ENCODE peak calls at places on chromosomes 11 and 22, in eight cellular contexts. One of them, this sample, is unnamed.

GRCh38 chr11:76785513-76785912 is 2.4 kb downstream of the TSKU start:
- DNase-seq in neuronal stem cell: no peak
- DNase-seq in HT1080: no peak
- DNase-seq in astrocyte: no peak
- DNase-seq in activated naive CD4-positive, alpha-beta T cell treated with anti-CD3 and anti-CD28 coated beads for 36 hours: no peak
- DNase-seq in SJSA1: no peak
- DNase-seq in BJ: no peak
- DNase-seq in stimulated activated CD4-positive, alpha-beta T cell treated with anti-CD3 and anti-CD28 coated beads, Interleukin-15, amount 100 ng/mL, for 1 hour: no peak
- DNase-seq in this sample: no peak

GRCh38 chr11:78922886-78923625 is 348.4 kb upstream of the NARS2 start:
- DNase-seq in HT1080: no peak
- DNase-seq in astrocyte: no peak
- DNase-seq in SJSA1: no peak
- DNase-seq in activated naive CD4-positive, alpha-beta T cell treated with anti-CD3 and anti-CD28 coated beads for 36 hours: no peak
- DNase-seq in stimulated activated CD4-positive, alpha-beta T cell treated with anti-CD3 and anti-CD28 coated beads, Interleukin-15, amount 100 ng/mL, for 1 hour: no peak
- DNase-seq in neuronal stem cell: no peak
- DNase-seq in BJ: no peak
- DNase-seq in this sample: peak

GRCh38 chr11:86800076-86800955 is at the start of gene PRSS23:
- DNase-seq in stimulated activated CD4-positive, alpha-beta T cell treated with anti-CD3 and anti-CD28 coated beads, Interleukin-15, amount 100 ng/mL, for 1 hour: no peak
- DNase-seq in astrocyte: peak
- DNase-seq in neuronal stem cell: peak
- DNase-seq in HT1080: peak
- DNase-seq in BJ: no peak
- DNase-seq in activated naive CD4-positive, alpha-beta T cell treated with anti-CD3 and anti-CD28 coated beads for 36 hours: peak
- DNase-seq in SJSA1: peak
- DNase-seq in this sample: peak

GRCh38 chr22:37021710-37022482 is 2.4 kb downstream of the MPST start:
- DNase-seq in HT1080: no peak
- DNase-seq in SJSA1: peak
- DNase-seq in astrocyte: no peak
- DNase-seq in stimulated activated CD4-positive, alpha-beta T cell treated with anti-CD3 and anti-CD28 coated beads, Interleukin-15, amount 100 ng/mL, for 1 hour: no peak
- DNase-seq in neuronal stem cell: peak
- DNase-seq in BJ: no peak
- DNase-seq in activated naive CD4-positive, alpha-beta T cell treated with anti-CD3 and anti-CD28 coated beads for 36 hours: peak
- DNase-seq in this sample: no peak

GRCh38 chr11:127247261-127247660 is 246.7 kb upstream of the KIRREL3 start:
- DNase-seq in SJSA1: no peak
- DNase-seq in astrocyte: no peak
- DNase-seq in activated naive CD4-positive, alpha-beta T cell treated with anti-CD3 and anti-CD28 coated beads for 36 hours: no peak
- DNase-seq in BJ: no peak
- DNase-seq in HT1080: peak
- DNase-seq in neuronal stem cell: no peak
- DNase-seq in stimulated activated CD4-positive, alpha-beta T cell treated with anti-CD3 and anti-CD28 coated beads, Interleukin-15, amount 100 ng/mL, for 1 hour: no peak
- DNase-seq in this sample: peak

GRCh38 chr11:123362941-123363340 is 67.1 kb upstream of the GRAMD1B start:
- DNase-seq in SJSA1: no peak
- DNase-seq in neuronal stem cell: no peak
- DNase-seq in HT1080: no peak
- DNase-seq in astrocyte: no peak
- DNase-seq in stimulated activated CD4-positive, alpha-beta T cell treated with anti-CD3 and anti-CD28 coated beads, Interleukin-15, amount 100 ng/mL, for 1 hour: no peak
- DNase-seq in BJ: no peak
- DNase-seq in activated naive CD4-positive, alpha-beta T cell treated with anti-CD3 and anti-CD28 coated beads for 36 hours: no peak
- DNase-seq in this sample: no peak

GRCh38 chr11:106276859-106277436 is 199.5 kb downstream of the AASDHPPT start:
- DNase-seq in HT1080: peak
- DNase-seq in SJSA1: no peak
- DNase-seq in activated naive CD4-positive, alpha-beta T cell treated with anti-CD3 and anti-CD28 coated beads for 36 hours: no peak
- DNase-seq in BJ: no peak
- DNase-seq in neuronal stem cell: peak
- DNase-seq in astrocyte: peak
- DNase-seq in stimulated activated CD4-positive, alpha-beta T cell treated with anti-CD3 and anti-CD28 coated beads, Interleukin-15, amount 100 ng/mL, for 1 hour: no peak
- DNase-seq in this sample: no peak

GRCh38 chr11:116605543-116605942 is 167.2 kb downstream of the BUD13 start:
- DNase-seq in stimulated activated CD4-positive, alpha-beta T cell treated with anti-CD3 and anti-CD28 coated beads, Interleukin-15, amount 100 ng/mL, for 1 hour: no peak
- DNase-seq in neuronal stem cell: peak
- DNase-seq in BJ: no peak
- DNase-seq in SJSA1: peak
- DNase-seq in HT1080: peak
- DNase-seq in astrocyte: peak
- DNase-seq in activated naive CD4-positive, alpha-beta T cell treated with anti-CD3 and anti-CD28 coated beads for 36 hours: peak
- DNase-seq in this sample: no peak

GRCh38 chr11:2899080-2899783 is 13.7 kb upstream of the CDKN1C start:
- DNase-seq in SJSA1: no peak
- DNase-seq in stimulated activated CD4-positive, alpha-beta T cell treated with anti-CD3 and anti-CD28 coated beads, Interleukin-15, amount 100 ng/mL, for 1 hour: no peak
- DNase-seq in BJ: no peak
- DNase-seq in astrocyte: no peak
- DNase-seq in HT1080: peak
- DNase-seq in neuronal stem cell: no peak
- DNase-seq in activated naive CD4-positive, alpha-beta T cell treated with anti-CD3 and anti-CD28 coated beads for 36 hours: no peak
- DNase-seq in this sample: no peak

GRCh38 chr11:110286298-110287040 is 9.9 kb downstream of the RDX start:
- DNase-seq in neuronal stem cell: no peak
- DNase-seq in stimulated activated CD4-positive, alpha-beta T cell treated with anti-CD3 and anti-CD28 coated beads, Interleukin-15, amount 100 ng/mL, for 1 hour: no peak
- DNase-seq in SJSA1: no peak
- DNase-seq in activated naive CD4-positive, alpha-beta T cell treated with anti-CD3 and anti-CD28 coated beads for 36 hours: no peak
- DNase-seq in HT1080: no peak
- DNase-seq in BJ: no peak
- DNase-seq in astrocyte: peak
- DNase-seq in this sample: peak

GRCh38 chr22:23762866-23763578 is at the start of gene C22orf15:
- DNase-seq in SJSA1: peak
- DNase-seq in BJ: no peak
- DNase-seq in activated naive CD4-positive, alpha-beta T cell treated with anti-CD3 and anti-CD28 coated beads for 36 hours: peak
- DNase-seq in HT1080: peak
- DNase-seq in astrocyte: no peak
- DNase-seq in stimulated activated CD4-positive, alpha-beta T cell treated with anti-CD3 and anti-CD28 coated beads, Interleukin-15, amount 100 ng/mL, for 1 hour: no peak
- DNase-seq in neuronal stem cell: no peak
- DNase-seq in this sample: no peak

GRCh38 chr11:50412832-50413231 is 380.2 kb downstream of the OR4C45 start:
- DNase-seq in HT1080: no peak
- DNase-seq in neuronal stem cell: no peak
- DNase-seq in BJ: no peak
- DNase-seq in astrocyte: no peak
- DNase-seq in stimulated activated CD4-positive, alpha-beta T cell treated with anti-CD3 and anti-CD28 coated beads, Interleukin-15, amount 100 ng/mL, for 1 hour: no peak
- DNase-seq in SJSA1: no peak
- DNase-seq in activated naive CD4-positive, alpha-beta T cell treated with anti-CD3 and anti-CD28 coated beads for 36 hours: peak
- DNase-seq in this sample: no peak

GRCh38 chr22:17492247-17492646 is 71.1 kb upstream of the SLC25A18 start:
- DNase-seq in neuronal stem cell: no peak
- DNase-seq in BJ: no peak
- DNase-seq in astrocyte: no peak
- DNase-seq in activated naive CD4-positive, alpha-beta T cell treated with anti-CD3 and anti-CD28 coated beads for 36 hours: no peak
- DNase-seq in SJSA1: no peak
- DNase-seq in stimulated activated CD4-positive, alpha-beta T cell treated with anti-CD3 and anti-CD28 coated beads, Interleukin-15, amount 100 ng/mL, for 1 hour: no peak
- DNase-seq in HT1080: no peak
- DNase-seq in this sample: no peak

GRCh38 chr11:64885367-64886286 is 7.2 kb upstream of the EHD1 start:
- DNase-seq in astrocyte: peak
- DNase-seq in stimulated activated CD4-positive, alpha-beta T cell treated with anti-CD3 and anti-CD28 coated beads, Interleukin-15, amount 100 ng/mL, for 1 hour: no peak
- DNase-seq in activated naive CD4-positive, alpha-beta T cell treated with anti-CD3 and anti-CD28 coated beads for 36 hours: peak
- DNase-seq in BJ: no peak
- DNase-seq in SJSA1: peak
- DNase-seq in neuronal stem cell: no peak
- DNase-seq in HT1080: peak
- DNase-seq in this sample: no peak

GRCh38 chr11:27234043-27234668 is 128.9 kb downstream of the CCDC34 start:
- DNase-seq in activated naive CD4-positive, alpha-beta T cell treated with anti-CD3 and anti-CD28 coated beads for 36 hours: no peak
- DNase-seq in neuronal stem cell: no peak
- DNase-seq in HT1080: peak
- DNase-seq in stimulated activated CD4-positive, alpha-beta T cell treated with anti-CD3 and anti-CD28 coated beads, Interleukin-15, amount 100 ng/mL, for 1 hour: no peak
- DNase-seq in BJ: peak
- DNase-seq in astrocyte: peak
- DNase-seq in SJSA1: peak
- DNase-seq in this sample: peak

GRCh38 chr11:111347723-111348115 is 31.4 kb downstream of the POU2AF1 start:
- DNase-seq in neuronal stem cell: no peak
- DNase-seq in astrocyte: peak
- DNase-seq in SJSA1: no peak
- DNase-seq in HT1080: peak
- DNase-seq in BJ: peak
- DNase-seq in stimulated activated CD4-positive, alpha-beta T cell treated with anti-CD3 and anti-CD28 coated beads, Interleukin-15, amount 100 ng/mL, for 1 hour: no peak
- DNase-seq in activated naive CD4-positive, alpha-beta T cell treated with anti-CD3 and anti-CD28 coated beads for 36 hours: no peak
- DNase-seq in this sample: no peak